ENCODE peak calls at places on chromosome 6, in eight cellular contexts. One of them, this sample, is unnamed.
A peak's percentile ranks its signal among the peaks of the same experiment; 100 is the strongest.

GRCh38 chr6:41546866-41547798 is 951 bp downstream of the FOXP4 start:
- DNase-seq in GM23248: peak; percentile 83
- DNase-seq in IMR-90: peak; percentile 30
- DNase-seq in K562: peak; percentile 60
- DNase-seq in hepatocyte: peak; percentile 73
- DNase-seq in fibroblast of lung: peak; percentile 45
- DNase-seq in OCI-LY7: peak; percentile 58
- DNase-seq in GM23338: peak; percentile 76
- DNase-seq in this sample: peak; percentile 96

GRCh38 chr6:27168586-27169443 is 78.7 kb upstream of the PRSS16 start:
- DNase-seq in GM23248: peak; percentile 82
- DNase-seq in IMR-90: peak; percentile 97
- DNase-seq in K562: peak; percentile 63
- DNase-seq in hepatocyte: no peak
- DNase-seq in fibroblast of lung: peak; percentile 89
- DNase-seq in OCI-LY7: no peak
- DNase-seq in GM23338: no peak
- DNase-seq in this sample: peak; percentile 46

GRCh38 chr6:104843196-104843595 is 16.5 kb downstream of the HACE1 start:
- DNase-seq in GM23248: no peak
- DNase-seq in IMR-90: no peak
- DNase-seq in K562: no peak
- DNase-seq in hepatocyte: no peak
- DNase-seq in fibroblast of lung: no peak
- DNase-seq in OCI-LY7: no peak
- DNase-seq in GM23338: no peak
- DNase-seq in this sample: no peak

GRCh38 chr6:168308390-168309144 is 11.0 kb downstream of the DACT2 start:
- DNase-seq in GM23248: no peak
- DNase-seq in IMR-90: no peak
- DNase-seq in K562: no peak
- DNase-seq in hepatocyte: no peak
- DNase-seq in fibroblast of lung: no peak
- DNase-seq in OCI-LY7: no peak
- DNase-seq in GM23338: no peak
- DNase-seq in this sample: peak; percentile 31

GRCh38 chr6:20655317-20655716 is 121.1 kb downstream of the CDKAL1 start:
- DNase-seq in GM23248: peak; percentile 8
- DNase-seq in IMR-90: peak; percentile 53
- DNase-seq in K562: no peak
- DNase-seq in hepatocyte: no peak
- DNase-seq in fibroblast of lung: no peak
- DNase-seq in OCI-LY7: no peak
- DNase-seq in GM23338: no peak
- DNase-seq in this sample: no peak

GRCh38 chr6:112176175-112176574 is 78.2 kb downstream of the LAMA4 start:
- DNase-seq in GM23248: no peak
- DNase-seq in IMR-90: no peak
- DNase-seq in K562: no peak
- DNase-seq in hepatocyte: no peak
- DNase-seq in fibroblast of lung: no peak
- DNase-seq in OCI-LY7: no peak
- DNase-seq in GM23338: no peak
- DNase-seq in this sample: no peak

GRCh38 chr6:15268130-15268908 is 22.4 kb downstream of the JARID2 start:
- DNase-seq in GM23248: peak; percentile 55
- DNase-seq in IMR-90: no peak
- DNase-seq in K562: no peak
- DNase-seq in hepatocyte: no peak
- DNase-seq in fibroblast of lung: no peak
- DNase-seq in OCI-LY7: no peak
- DNase-seq in GM23338: peak; percentile 81
- DNase-seq in this sample: no peak

GRCh38 chr6:282867-283416 is 9.3 kb upstream of the DUSP22 start:
- DNase-seq in GM23248: no peak
- DNase-seq in IMR-90: no peak
- DNase-seq in K562: no peak
- DNase-seq in hepatocyte: no peak
- DNase-seq in fibroblast of lung: no peak
- DNase-seq in OCI-LY7: no peak
- DNase-seq in GM23338: no peak
- DNase-seq in this sample: no peak

GRCh38 chr6:49913656-49914055 is 47.3 kb upstream of the CRISP1 start:
- DNase-seq in GM23248: no peak
- DNase-seq in IMR-90: no peak
- DNase-seq in K562: no peak
- DNase-seq in hepatocyte: peak; percentile 10
- DNase-seq in fibroblast of lung: no peak
- DNase-seq in OCI-LY7: no peak
- DNase-seq in GM23338: peak; percentile 56
- DNase-seq in this sample: no peak

GRCh38 chr6:44642870-44643522 is 255.5 kb downstream of the CDC5L start:
- DNase-seq in GM23248: peak; percentile 61
- DNase-seq in IMR-90: peak; percentile 18
- DNase-seq in K562: peak; percentile 26
- DNase-seq in hepatocyte: no peak
- DNase-seq in fibroblast of lung: peak; percentile 66
- DNase-seq in OCI-LY7: no peak
- DNase-seq in GM23338: no peak
- DNase-seq in this sample: no peak

GRCh38 chr6:31485063-31485462 is 12.9 kb upstream of the MICB start:
- DNase-seq in GM23248: peak; percentile 50
- DNase-seq in IMR-90: peak; percentile 38
- DNase-seq in K562: no peak
- DNase-seq in hepatocyte: no peak
- DNase-seq in fibroblast of lung: no peak
- DNase-seq in OCI-LY7: no peak
- DNase-seq in GM23338: no peak
- DNase-seq in this sample: no peak

GRCh38 chr6:91434135-91434534 is 847.3 kb upstream of the MAP3K7 start:
- DNase-seq in GM23248: no peak
- DNase-seq in IMR-90: peak; percentile 42
- DNase-seq in K562: no peak
- DNase-seq in hepatocyte: peak; percentile 15
- DNase-seq in fibroblast of lung: peak; percentile 1
- DNase-seq in OCI-LY7: no peak
- DNase-seq in GM23338: no peak
- DNase-seq in this sample: no peak

GRCh38 chr6:24872769-24873168 is 63.0 kb downstream of the RIPOR2 start:
- DNase-seq in GM23248: no peak
- DNase-seq in IMR-90: no peak
- DNase-seq in K562: no peak
- DNase-seq in hepatocyte: peak; percentile 28
- DNase-seq in fibroblast of lung: peak; percentile 17
- DNase-seq in OCI-LY7: no peak
- DNase-seq in GM23338: no peak
- DNase-seq in this sample: no peak

GRCh38 chr6:46932526-46932925 is 10.8 kb upstream of the ADGRF5 start:
- DNase-seq in GM23248: peak; percentile 24
- DNase-seq in IMR-90: no peak
- DNase-seq in K562: no peak
- DNase-seq in hepatocyte: no peak
- DNase-seq in fibroblast of lung: peak; percentile 84
- DNase-seq in OCI-LY7: no peak
- DNase-seq in GM23338: no peak
- DNase-seq in this sample: no peak

GRCh38 chr6:21587182-21587924 is 6.2 kb upstream of the SOX4 start:
- DNase-seq in GM23248: peak; percentile 74
- DNase-seq in IMR-90: peak; percentile 58
- DNase-seq in K562: no peak
- DNase-seq in hepatocyte: peak; percentile 75
- DNase-seq in fibroblast of lung: peak; percentile 71
- DNase-seq in OCI-LY7: no peak
- DNase-seq in GM23338: peak; percentile 82
- DNase-seq in this sample: peak; percentile 86

GRCh38 chr6:75279418-75279817 is 5.2 kb downstream of the TMEM30A start:
- DNase-seq in GM23248: no peak
- DNase-seq in IMR-90: no peak
- DNase-seq in K562: peak; percentile 22
- DNase-seq in hepatocyte: no peak
- DNase-seq in fibroblast of lung: peak; percentile 25
- DNase-seq in OCI-LY7: no peak
- DNase-seq in GM23338: no peak
- DNase-seq in this sample: no peak

GRCh38 chr6:75273009-75273408 is 11.6 kb downstream of the TMEM30A start:
- DNase-seq in GM23248: no peak
- DNase-seq in IMR-90: no peak
- DNase-seq in K562: no peak
- DNase-seq in hepatocyte: no peak
- DNase-seq in fibroblast of lung: no peak
- DNase-seq in OCI-LY7: peak; percentile 22
- DNase-seq in GM23338: no peak
- DNase-seq in this sample: no peak

GRCh38 chr6:75278474-75279077 is 6.0 kb downstream of the TMEM30A start:
- DNase-seq in GM23248: peak; percentile 22
- DNase-seq in IMR-90: no peak
- DNase-seq in K562: peak; percentile 41
- DNase-seq in hepatocyte: no peak
- DNase-seq in fibroblast of lung: peak; percentile 58
- DNase-seq in OCI-LY7: no peak
- DNase-seq in GM23338: no peak
- DNase-seq in this sample: no peak

GRCh38 chr6:75272145-75272840 is 12.3 kb downstream of the TMEM30A start:
- DNase-seq in GM23248: peak; percentile 26
- DNase-seq in IMR-90: peak; percentile 68
- DNase-seq in K562: no peak
- DNase-seq in hepatocyte: no peak
- DNase-seq in fibroblast of lung: peak; percentile 82
- DNase-seq in OCI-LY7: no peak
- DNase-seq in GM23338: no peak
- DNase-seq in this sample: no peak

GRCh38 chr6:75275067-75275466 is 9.5 kb downstream of the TMEM30A start:
- DNase-seq in GM23248: peak; percentile 81
- DNase-seq in IMR-90: peak; percentile 97
- DNase-seq in K562: no peak
- DNase-seq in hepatocyte: no peak
- DNase-seq in fibroblast of lung: peak; percentile 96
- DNase-seq in OCI-LY7: no peak
- DNase-seq in GM23338: no peak
- DNase-seq in this sample: peak; percentile 35
- H4K20me1 ChIP-seq in GM23248: peaks cover 13% of the 10 kb centered on the region
- H4K20me1 ChIP-seq in IMR-90: peaks cover 11% of the 10 kb centered on the region
- H4K20me1 ChIP-seq in K562: no peaks in the 10 kb centered on the region
- H4K20me1 ChIP-seq in hepatocyte: peaks cover 35% of the 10 kb centered on the region
- H4K20me1 ChIP-seq in fibroblast of lung: no peaks in the 10 kb centered on the region
- H4K20me1 ChIP-seq in OCI-LY7: peaks cover 2% of the 10 kb centered on the region
- H4K20me1 ChIP-seq in GM23338: no peaks in the 10 kb centered on the region
- H4K20me1 ChIP-seq in this sample: peaks cover 22% of the 10 kb centered on the region

GRCh38 chr6:156407334-156407733 is 369.8 kb upstream of the ARID1B start:
- DNase-seq in GM23248: no peak
- DNase-seq in IMR-90: no peak
- DNase-seq in K562: no peak
- DNase-seq in hepatocyte: no peak
- DNase-seq in fibroblast of lung: no peak
- DNase-seq in OCI-LY7: no peak
- DNase-seq in GM23338: no peak
- DNase-seq in this sample: no peak

GRCh38 chr6:156402628-156403027 is 374.6 kb upstream of the ARID1B start:
- DNase-seq in GM23248: no peak
- DNase-seq in IMR-90: no peak
- DNase-seq in K562: no peak
- DNase-seq in hepatocyte: no peak
- DNase-seq in fibroblast of lung: no peak
- DNase-seq in OCI-LY7: no peak
- DNase-seq in GM23338: no peak
- DNase-seq in this sample: no peak

GRCh38 chr6:156406099-156406498 is 371.1 kb upstream of the ARID1B start:
- DNase-seq in GM23248: no peak
- DNase-seq in IMR-90: no peak
- DNase-seq in K562: no peak
- DNase-seq in hepatocyte: no peak
- DNase-seq in fibroblast of lung: no peak
- DNase-seq in OCI-LY7: no peak
- DNase-seq in GM23338: peak; percentile 19
- DNase-seq in this sample: no peak

GRCh38 chr6:156410649-156411048 is 366.5 kb upstream of the ARID1B start:
- DNase-seq in GM23248: no peak
- DNase-seq in IMR-90: no peak
- DNase-seq in K562: no peak
- DNase-seq in hepatocyte: no peak
- DNase-seq in fibroblast of lung: no peak
- DNase-seq in OCI-LY7: no peak
- DNase-seq in GM23338: no peak
- DNase-seq in this sample: no peak

GRCh38 chr6:156406688-156407087 is 370.5 kb upstream of the ARID1B start:
- DNase-seq in GM23248: no peak
- DNase-seq in IMR-90: no peak
- DNase-seq in K562: no peak
- DNase-seq in hepatocyte: no peak
- DNase-seq in fibroblast of lung: no peak
- DNase-seq in OCI-LY7: no peak
- DNase-seq in GM23338: no peak
- DNase-seq in this sample: no peak
- H3K4me3 ChIP-seq in GM23248: no peak overlapping the region
- H3K4me3 ChIP-seq in IMR-90: no peak overlapping the region
- H3K4me3 ChIP-seq in K562: no peak overlapping the region
- H3K4me3 ChIP-seq in hepatocyte: no peak overlapping the region
- H3K4me3 ChIP-seq in fibroblast of lung: no peak overlapping the region
- H3K4me3 ChIP-seq in OCI-LY7: no peak overlapping the region
- H3K4me3 ChIP-seq in GM23338: no peak overlapping the region
- H3K4me3 ChIP-seq in this sample: no peak overlapping the region

DNA sequence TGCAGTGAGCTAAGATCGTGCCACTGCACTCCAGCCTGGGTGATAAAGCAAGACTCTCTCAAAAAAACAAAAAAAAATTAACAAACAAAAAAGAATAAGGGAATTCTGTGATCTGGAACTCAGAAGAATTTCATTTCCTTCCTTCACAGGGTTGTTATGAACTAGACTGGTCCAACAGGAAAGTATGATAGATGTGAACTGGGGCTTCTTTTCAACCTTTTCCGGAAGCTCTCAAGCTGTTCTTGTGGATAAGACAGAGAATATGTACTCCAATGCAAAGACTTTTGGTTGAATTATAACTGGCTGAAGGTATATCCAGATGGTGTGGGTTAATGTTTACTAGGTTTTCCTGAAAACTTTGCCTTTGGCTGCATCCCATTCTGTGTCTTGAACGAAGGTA is 5.3 kb downstream of the RNF8 start:
- DNase-seq in GM23248: no peak
- DNase-seq in IMR-90: no peak
- DNase-seq in K562: no peak
- DNase-seq in hepatocyte: no peak
- DNase-seq in fibroblast of lung: no peak
- DNase-seq in OCI-LY7: no peak
- DNase-seq in GM23338: no peak
- DNase-seq in this sample: no peak
- H4K20me1 ChIP-seq in GM23248: no peaks in the 10 kb centered on the region
- H4K20me1 ChIP-seq in IMR-90: peaks cover 15% of the 10 kb centered on the region
- H4K20me1 ChIP-seq in K562: peaks cover 4% of the 10 kb centered on the region
- H4K20me1 ChIP-seq in hepatocyte: no peaks in the 10 kb centered on the region
- H4K20me1 ChIP-seq in fibroblast of lung: peaks cover 2% of the 10 kb centered on the region
- H4K20me1 ChIP-seq in OCI-LY7: peaks cover 7% of the 10 kb centered on the region
- H4K20me1 ChIP-seq in GM23338: peaks cover 43% of the 10 kb centered on the region
- H4K20me1 ChIP-seq in this sample: peaks cover 25% of the 10 kb centered on the region

DNA sequence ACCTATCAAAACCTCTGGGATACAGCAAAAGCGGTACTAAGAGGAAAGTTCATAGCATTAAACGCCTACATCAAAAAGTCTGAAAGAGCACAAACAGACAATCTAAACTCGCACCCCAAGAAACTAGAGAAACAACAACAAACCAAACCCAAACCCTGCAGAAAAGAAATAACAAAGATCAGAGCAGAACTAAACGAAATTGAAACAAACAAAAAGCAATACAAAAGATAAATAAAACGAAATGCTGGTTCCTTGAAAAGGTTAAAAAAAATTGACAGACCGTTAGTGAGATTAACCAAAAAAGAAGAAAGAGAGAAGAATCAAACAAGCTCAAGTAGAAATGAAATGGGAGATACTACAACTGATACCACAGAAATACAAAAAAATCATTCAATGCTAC is 302.3 kb downstream of the RNGTT start:
- DNase-seq in GM23248: no peak
- DNase-seq in IMR-90: no peak
- DNase-seq in K562: no peak
- DNase-seq in hepatocyte: no peak
- DNase-seq in fibroblast of lung: no peak
- DNase-seq in OCI-LY7: no peak
- DNase-seq in GM23338: no peak
- DNase-seq in this sample: no peak
- H3K4me3 ChIP-seq in GM23248: no peak overlapping the region
- H3K4me3 ChIP-seq in IMR-90: no peak overlapping the region
- H3K4me3 ChIP-seq in K562: no peak overlapping the region
- H3K4me3 ChIP-seq in hepatocyte: no peak overlapping the region
- H3K4me3 ChIP-seq in fibroblast of lung: no peak overlapping the region
- H3K4me3 ChIP-seq in OCI-LY7: no peak overlapping the region
- H3K4me3 ChIP-seq in GM23338: no peak overlapping the region
- H3K4me3 ChIP-seq in this sample: no peak overlapping the region